ENCODE peak calls at places on chromosomes 16 and 17, in nine cellular contexts. One of them, this sample, is unnamed.

GRCh38 chr17:69567130-69567529 is 152.6 kb downstream of the MAP2K6 start:
- DNase-seq in kidney tubule cell: no peak
- DNase-seq in iPS-NIHi11: peak; percentile 38
- DNase-seq in left cardiac atrium: no peak
- DNase-seq in RPMI8226: no peak
- DNase-seq in heart left ventricle: no peak
- DNase-seq in NCI-H345: no peak
- DNase-seq in stimulated activated CD8-positive, alpha-beta memory T cell treated with anti-CD3 and anti-CD28 coated beads, Interleukin-2, amount 100 ng/mL, for 1 hour: no peak
- DNase-seq in effector memory CD8-positive, alpha-beta T cell: no peak
- DNase-seq in this sample: no peak

GRCh38 chr17:59199398-59199797 is 10.4 kb upstream of the SMG8 start:
- DNase-seq in RPMI8226: no peak
- DNase-seq in heart left ventricle: no peak
- DNase-seq in kidney tubule cell: no peak
- DNase-seq in effector memory CD8-positive, alpha-beta T cell: no peak
- DNase-seq in left cardiac atrium: no peak
- DNase-seq in stimulated activated CD8-positive, alpha-beta memory T cell treated with anti-CD3 and anti-CD28 coated beads, Interleukin-2, amount 100 ng/mL, for 1 hour: no peak
- DNase-seq in NCI-H345: no peak
- DNase-seq in iPS-NIHi11: no peak
- DNase-seq in this sample: no peak

GRCh38 chr17:82108038-82108998 is 10.3 kb upstream of the FASN start:
- DNase-seq in heart left ventricle: no peak
- DNase-seq in stimulated activated CD8-positive, alpha-beta memory T cell treated with anti-CD3 and anti-CD28 coated beads, Interleukin-2, amount 100 ng/mL, for 1 hour: no peak
- DNase-seq in NCI-H345: no peak
- DNase-seq in iPS-NIHi11: no peak
- DNase-seq in left cardiac atrium: no peak
- DNase-seq in effector memory CD8-positive, alpha-beta T cell: no peak
- DNase-seq in RPMI8226: no peak
- DNase-seq in kidney tubule cell: no peak
- DNase-seq in this sample: peak; percentile 30

GRCh38 chr17:48539177-48539576 is 5.7 kb downstream of the HOXB2 start:
- DNase-seq in iPS-NIHi11: no peak
- DNase-seq in kidney tubule cell: peak; percentile 92
- DNase-seq in stimulated activated CD8-positive, alpha-beta memory T cell treated with anti-CD3 and anti-CD28 coated beads, Interleukin-2, amount 100 ng/mL, for 1 hour: no peak
- DNase-seq in RPMI8226: no peak
- DNase-seq in heart left ventricle: no peak
- DNase-seq in effector memory CD8-positive, alpha-beta T cell: no peak
- DNase-seq in left cardiac atrium: no peak
- DNase-seq in NCI-H345: no peak
- DNase-seq in this sample: no peak

GRCh38 chr16:66131895-66132294 is 234.6 kb upstream of the CDH5 start:
- DNase-seq in NCI-H345: no peak
- DNase-seq in stimulated activated CD8-positive, alpha-beta memory T cell treated with anti-CD3 and anti-CD28 coated beads, Interleukin-2, amount 100 ng/mL, for 1 hour: no peak
- DNase-seq in effector memory CD8-positive, alpha-beta T cell: no peak
- DNase-seq in iPS-NIHi11: no peak
- DNase-seq in heart left ventricle: no peak
- DNase-seq in RPMI8226: no peak
- DNase-seq in kidney tubule cell: no peak
- DNase-seq in left cardiac atrium: no peak
- DNase-seq in this sample: no peak

GRCh38 chr17:39617446-39618251 is 9.1 kb upstream of the PPP1R1B start:
- DNase-seq in NCI-H345: peak; percentile 86
- DNase-seq in kidney tubule cell: peak; percentile 71
- DNase-seq in left cardiac atrium: peak; percentile 72
- DNase-seq in effector memory CD8-positive, alpha-beta T cell: no peak
- DNase-seq in heart left ventricle: peak; percentile 68
- DNase-seq in iPS-NIHi11: peak; percentile 71
- DNase-seq in RPMI8226: peak; percentile 80
- DNase-seq in stimulated activated CD8-positive, alpha-beta memory T cell treated with anti-CD3 and anti-CD28 coated beads, Interleukin-2, amount 100 ng/mL, for 1 hour: no peak
- DNase-seq in this sample: no peak

GRCh38 chr16:11299865-11300559 is 18.9 kb upstream of the PRM1 start:
- DNase-seq in kidney tubule cell: no peak
- DNase-seq in stimulated activated CD8-positive, alpha-beta memory T cell treated with anti-CD3 and anti-CD28 coated beads, Interleukin-2, amount 100 ng/mL, for 1 hour: no peak
- DNase-seq in left cardiac atrium: no peak
- DNase-seq in heart left ventricle: no peak
- DNase-seq in iPS-NIHi11: no peak
- DNase-seq in RPMI8226: no peak
- DNase-seq in effector memory CD8-positive, alpha-beta T cell: no peak
- DNase-seq in NCI-H345: no peak
- DNase-seq in this sample: no peak

GRCh38 chr16:58299757-58300349 is 5.0 kb upstream of the PRSS54 start:
- DNase-seq in iPS-NIHi11: peak; percentile 75
- DNase-seq in heart left ventricle: no peak
- DNase-seq in NCI-H345: no peak
- DNase-seq in left cardiac atrium: no peak
- DNase-seq in effector memory CD8-positive, alpha-beta T cell: peak; percentile 8
- DNase-seq in RPMI8226: peak; percentile 68
- DNase-seq in kidney tubule cell: peak; percentile 22
- DNase-seq in stimulated activated CD8-positive, alpha-beta memory T cell treated with anti-CD3 and anti-CD28 coated beads, Interleukin-2, amount 100 ng/mL, for 1 hour: no peak
- DNase-seq in this sample: no peak

GRCh38 chr17:39920218-39921210 is 2.1 kb upstream of the GSDMB start:
- DNase-seq in heart left ventricle: no peak
- DNase-seq in NCI-H345: no peak
- DNase-seq in effector memory CD8-positive, alpha-beta T cell: no peak
- DNase-seq in left cardiac atrium: no peak
- DNase-seq in kidney tubule cell: no peak
- DNase-seq in iPS-NIHi11: no peak
- DNase-seq in RPMI8226: no peak
- DNase-seq in stimulated activated CD8-positive, alpha-beta memory T cell treated with anti-CD3 and anti-CD28 coated beads, Interleukin-2, amount 100 ng/mL, for 1 hour: no peak
- DNase-seq in this sample: no peak

GRCh38 chr17:81120149-81120484 is 45.2 kb upstream of the PVALEF start:
- DNase-seq in kidney tubule cell: no peak
- DNase-seq in NCI-H345: peak; percentile 64
- DNase-seq in RPMI8226: no peak
- DNase-seq in effector memory CD8-positive, alpha-beta T cell: no peak
- DNase-seq in left cardiac atrium: no peak
- DNase-seq in iPS-NIHi11: no peak
- DNase-seq in heart left ventricle: no peak
- DNase-seq in stimulated activated CD8-positive, alpha-beta memory T cell treated with anti-CD3 and anti-CD28 coated beads, Interleukin-2, amount 100 ng/mL, for 1 hour: no peak
- DNase-seq in this sample: no peak

GRCh38 chr16:84059946-84060901 is 17.6 kb upstream of the SLC38A8 start:
- DNase-seq in iPS-NIHi11: no peak
- DNase-seq in RPMI8226: no peak
- DNase-seq in left cardiac atrium: no peak
- DNase-seq in effector memory CD8-positive, alpha-beta T cell: no peak
- DNase-seq in heart left ventricle: no peak
- DNase-seq in NCI-H345: no peak
- DNase-seq in stimulated activated CD8-positive, alpha-beta memory T cell treated with anti-CD3 and anti-CD28 coated beads, Interleukin-2, amount 100 ng/mL, for 1 hour: no peak
- DNase-seq in kidney tubule cell: no peak
- DNase-seq in this sample: no peak

GRCh38 chr16:51267676-51268075 is 116.6 kb upstream of the SALL1 start:
- DNase-seq in left cardiac atrium: no peak
- DNase-seq in stimulated activated CD8-positive, alpha-beta memory T cell treated with anti-CD3 and anti-CD28 coated beads, Interleukin-2, amount 100 ng/mL, for 1 hour: no peak
- DNase-seq in effector memory CD8-positive, alpha-beta T cell: no peak
- DNase-seq in heart left ventricle: no peak
- DNase-seq in iPS-NIHi11: no peak
- DNase-seq in RPMI8226: no peak
- DNase-seq in kidney tubule cell: peak; percentile 57
- DNase-seq in NCI-H345: no peak
- DNase-seq in this sample: no peak

GRCh38 chr17:63399856-63400255 is 46.2 kb downstream of the CYB561 start:
- DNase-seq in RPMI8226: no peak
- DNase-seq in kidney tubule cell: no peak
- DNase-seq in effector memory CD8-positive, alpha-beta T cell: no peak
- DNase-seq in stimulated activated CD8-positive, alpha-beta memory T cell treated with anti-CD3 and anti-CD28 coated beads, Interleukin-2, amount 100 ng/mL, for 1 hour: no peak
- DNase-seq in NCI-H345: no peak
- DNase-seq in heart left ventricle: peak; percentile 77
- DNase-seq in left cardiac atrium: peak; percentile 77
- DNase-seq in iPS-NIHi11: no peak
- DNase-seq in this sample: peak; percentile 64

GRCh38 chr17:35022536-35023063 is 40.9 kb downstream of the RFFL start:
- DNase-seq in NCI-H345: peak; percentile 77
- DNase-seq in kidney tubule cell: peak; percentile 89
- DNase-seq in RPMI8226: no peak
- DNase-seq in heart left ventricle: peak; percentile 62
- DNase-seq in left cardiac atrium: peak; percentile 86
- DNase-seq in iPS-NIHi11: no peak
- DNase-seq in effector memory CD8-positive, alpha-beta T cell: peak; percentile 66
- DNase-seq in stimulated activated CD8-positive, alpha-beta memory T cell treated with anti-CD3 and anti-CD28 coated beads, Interleukin-2, amount 100 ng/mL, for 1 hour: peak; percentile 51
- DNase-seq in this sample: no peak

GRCh38 chr17:59427425-59427921 is 96.0 kb downstream of the YPEL2 start:
- DNase-seq in effector memory CD8-positive, alpha-beta T cell: no peak
- DNase-seq in iPS-NIHi11: no peak
- DNase-seq in heart left ventricle: peak; percentile 32
- DNase-seq in stimulated activated CD8-positive, alpha-beta memory T cell treated with anti-CD3 and anti-CD28 coated beads, Interleukin-2, amount 100 ng/mL, for 1 hour: no peak
- DNase-seq in RPMI8226: no peak
- DNase-seq in kidney tubule cell: peak; percentile 95
- DNase-seq in left cardiac atrium: no peak
- DNase-seq in NCI-H345: no peak
- DNase-seq in this sample: no peak

GRCh38 chr17:73792994-73793393 is 148.7 kb upstream of the SDK2 start:
- DNase-seq in effector memory CD8-positive, alpha-beta T cell: no peak
- DNase-seq in iPS-NIHi11: no peak
- DNase-seq in stimulated activated CD8-positive, alpha-beta memory T cell treated with anti-CD3 and anti-CD28 coated beads, Interleukin-2, amount 100 ng/mL, for 1 hour: no peak
- DNase-seq in heart left ventricle: no peak
- DNase-seq in NCI-H345: no peak
- DNase-seq in RPMI8226: no peak
- DNase-seq in left cardiac atrium: no peak
- DNase-seq in kidney tubule cell: no peak
- DNase-seq in this sample: no peak

GRCh38 chr16:8355714-8356113 is 234.6 kb downstream of the TMEM114 start:
- DNase-seq in kidney tubule cell: no peak
- DNase-seq in RPMI8226: no peak
- DNase-seq in left cardiac atrium: no peak
- DNase-seq in effector memory CD8-positive, alpha-beta T cell: no peak
- DNase-seq in NCI-H345: no peak
- DNase-seq in iPS-NIHi11: peak; percentile 24
- DNase-seq in stimulated activated CD8-positive, alpha-beta memory T cell treated with anti-CD3 and anti-CD28 coated beads, Interleukin-2, amount 100 ng/mL, for 1 hour: no peak
- DNase-seq in heart left ventricle: no peak
- DNase-seq in this sample: no peak

GRCh38 chr16:67936124-67936875 is at the start of gene PSMB10:
- DNase-seq in effector memory CD8-positive, alpha-beta T cell: no peak
- DNase-seq in left cardiac atrium: peak; percentile 70
- DNase-seq in heart left ventricle: peak; percentile 75
- DNase-seq in stimulated activated CD8-positive, alpha-beta memory T cell treated with anti-CD3 and anti-CD28 coated beads, Interleukin-2, amount 100 ng/mL, for 1 hour: no peak
- DNase-seq in RPMI8226: no peak
- DNase-seq in iPS-NIHi11: peak; percentile 64
- DNase-seq in NCI-H345: no peak
- DNase-seq in kidney tubule cell: peak; percentile 80
- DNase-seq in this sample: peak; percentile 59

GRCh38 chr17:82267575-82268379 is 5.7 kb downstream of the CSNK1D start:
- DNase-seq in stimulated activated CD8-positive, alpha-beta memory T cell treated with anti-CD3 and anti-CD28 coated beads, Interleukin-2, amount 100 ng/mL, for 1 hour: peak; percentile 11
- DNase-seq in left cardiac atrium: peak; percentile 94
- DNase-seq in heart left ventricle: peak; percentile 88
- DNase-seq in effector memory CD8-positive, alpha-beta T cell: no peak
- DNase-seq in RPMI8226: peak; percentile 71
- DNase-seq in NCI-H345: no peak
- DNase-seq in kidney tubule cell: peak; percentile 95
- DNase-seq in iPS-NIHi11: no peak
- DNase-seq in this sample: peak; percentile 81

GRCh38 chr17:82050761-82051641 is 610 bp downstream of the RFNG start:
- DNase-seq in iPS-NIHi11: peak; percentile 85
- DNase-seq in kidney tubule cell: no peak
- DNase-seq in RPMI8226: no peak
- DNase-seq in effector memory CD8-positive, alpha-beta T cell: no peak
- DNase-seq in left cardiac atrium: peak; percentile 37
- DNase-seq in heart left ventricle: no peak
- DNase-seq in NCI-H345: no peak
- DNase-seq in stimulated activated CD8-positive, alpha-beta memory T cell treated with anti-CD3 and anti-CD28 coated beads, Interleukin-2, amount 100 ng/mL, for 1 hour: no peak
- DNase-seq in this sample: no peak

GRCh38 chr17:77496401-77496801 is 355.6 kb downstream of the SEC14L1 start:
- DNase-seq in left cardiac atrium: no peak
- DNase-seq in heart left ventricle: no peak
- DNase-seq in kidney tubule cell: no peak
- DNase-seq in NCI-H345: no peak
- DNase-seq in stimulated activated CD8-positive, alpha-beta memory T cell treated with anti-CD3 and anti-CD28 coated beads, Interleukin-2, amount 100 ng/mL, for 1 hour: no peak
- DNase-seq in iPS-NIHi11: no peak
- DNase-seq in effector memory CD8-positive, alpha-beta T cell: no peak
- DNase-seq in RPMI8226: no peak
- DNase-seq in this sample: peak; percentile 25

GRCh38 chr17:61396586-61397085 is 3.0 kb upstream of the TBX2 start:
- DNase-seq in kidney tubule cell: no peak
- DNase-seq in NCI-H345: no peak
- DNase-seq in stimulated activated CD8-positive, alpha-beta memory T cell treated with anti-CD3 and anti-CD28 coated beads, Interleukin-2, amount 100 ng/mL, for 1 hour: no peak
- DNase-seq in iPS-NIHi11: no peak
- DNase-seq in heart left ventricle: no peak
- DNase-seq in left cardiac atrium: no peak
- DNase-seq in RPMI8226: no peak
- DNase-seq in effector memory CD8-positive, alpha-beta T cell: no peak
- DNase-seq in this sample: no peak

GRCh38 chr16:85100265-85100664 is 12.0 kb downstream of the CIBAR2 start:
- DNase-seq in stimulated activated CD8-positive, alpha-beta memory T cell treated with anti-CD3 and anti-CD28 coated beads, Interleukin-2, amount 100 ng/mL, for 1 hour: no peak
- DNase-seq in RPMI8226: no peak
- DNase-seq in effector memory CD8-positive, alpha-beta T cell: no peak
- DNase-seq in left cardiac atrium: no peak
- DNase-seq in iPS-NIHi11: no peak
- DNase-seq in NCI-H345: no peak
- DNase-seq in heart left ventricle: no peak
- DNase-seq in kidney tubule cell: no peak
- DNase-seq in this sample: no peak

GRCh38 chr17:73531171-73531570 is 113.1 kb downstream of the SDK2 start:
- DNase-seq in left cardiac atrium: no peak
- DNase-seq in NCI-H345: no peak
- DNase-seq in heart left ventricle: no peak
- DNase-seq in effector memory CD8-positive, alpha-beta T cell: no peak
- DNase-seq in RPMI8226: no peak
- DNase-seq in iPS-NIHi11: no peak
- DNase-seq in kidney tubule cell: no peak
- DNase-seq in stimulated activated CD8-positive, alpha-beta memory T cell treated with anti-CD3 and anti-CD28 coated beads, Interleukin-2, amount 100 ng/mL, for 1 hour: no peak
- DNase-seq in this sample: no peak

GRCh38 chr17:42135664-42136653 is 13.4 kb downstream of the HSPB9 start:
- DNase-seq in heart left ventricle: peak; percentile 73
- DNase-seq in NCI-H345: no peak
- DNase-seq in kidney tubule cell: peak; percentile 95
- DNase-seq in stimulated activated CD8-positive, alpha-beta memory T cell treated with anti-CD3 and anti-CD28 coated beads, Interleukin-2, amount 100 ng/mL, for 1 hour: no peak
- DNase-seq in RPMI8226: peak; percentile 19
- DNase-seq in iPS-NIHi11: peak; percentile 64
- DNase-seq in left cardiac atrium: peak; percentile 80
- DNase-seq in effector memory CD8-positive, alpha-beta T cell: no peak
- DNase-seq in this sample: peak; percentile 78

GRCh38 chr17:82696259-82696658 is 2.2 kb downstream of the RAB40B start:
- DNase-seq in kidney tubule cell: no peak
- DNase-seq in effector memory CD8-positive, alpha-beta T cell: no peak
- DNase-seq in NCI-H345: no peak
- DNase-seq in heart left ventricle: no peak
- DNase-seq in RPMI8226: no peak
- DNase-seq in iPS-NIHi11: no peak
- DNase-seq in stimulated activated CD8-positive, alpha-beta memory T cell treated with anti-CD3 and anti-CD28 coated beads, Interleukin-2, amount 100 ng/mL, for 1 hour: no peak
- DNase-seq in left cardiac atrium: no peak
- DNase-seq in this sample: no peak

GRCh38 chr16:19804538-19805323 is 79.9 kb downstream of the GPRC5B start:
- DNase-seq in RPMI8226: peak; percentile 96
- DNase-seq in NCI-H345: peak; percentile 94
- DNase-seq in left cardiac atrium: peak; percentile 75
- DNase-seq in effector memory CD8-positive, alpha-beta T cell: no peak
- DNase-seq in stimulated activated CD8-positive, alpha-beta memory T cell treated with anti-CD3 and anti-CD28 coated beads, Interleukin-2, amount 100 ng/mL, for 1 hour: no peak
- DNase-seq in heart left ventricle: peak; percentile 83
- DNase-seq in iPS-NIHi11: peak; percentile 71
- DNase-seq in kidney tubule cell: peak; percentile 80
- DNase-seq in this sample: no peak

GRCh38 chr17:78014651-78015050 is 56.1 kb downstream of the TNRC6C start:
- DNase-seq in NCI-H345: no peak
- DNase-seq in effector memory CD8-positive, alpha-beta T cell: no peak
- DNase-seq in iPS-NIHi11: no peak
- DNase-seq in stimulated activated CD8-positive, alpha-beta memory T cell treated with anti-CD3 and anti-CD28 coated beads, Interleukin-2, amount 100 ng/mL, for 1 hour: no peak
- DNase-seq in RPMI8226: no peak
- DNase-seq in left cardiac atrium: no peak
- DNase-seq in kidney tubule cell: no peak
- DNase-seq in heart left ventricle: no peak
- DNase-seq in this sample: no peak

GRCh38 chr17:76866774-76867577 is 1.2 kb upstream of the MGAT5B start:
- DNase-seq in iPS-NIHi11: no peak
- DNase-seq in heart left ventricle: no peak
- DNase-seq in NCI-H345: peak; percentile 31
- DNase-seq in effector memory CD8-positive, alpha-beta T cell: no peak
- DNase-seq in RPMI8226: no peak
- DNase-seq in kidney tubule cell: peak; percentile 70
- DNase-seq in stimulated activated CD8-positive, alpha-beta memory T cell treated with anti-CD3 and anti-CD28 coated beads, Interleukin-2, amount 100 ng/mL, for 1 hour: no peak
- DNase-seq in left cardiac atrium: no peak
- DNase-seq in this sample: no peak